ENCODE peak calls at places on chromosomes 1 and 21, in ten cellular contexts. V is mammary epithelial cell, I is mesenchymal stem cell, K is PC-9, X is SK-N-SH, G is GM23338, S is fibroblast of lung, B is hepatocyte, F is neural progenitor cell, C is mesendoderm. L is an unnamed sample.

GRCh38 chr1:91569411-91570104 is 68.9 kb downstream of the CDC7 start:
- DNase-seq in V (peak; percentile 82), I (peak; percentile 75), K (peak; percentile 73), X (no peak), G (no peak), S (peak; percentile 94), B (peak; percentile 45), F (no peak), C (no peak), L (no peak)

GRCh38 chr1:44073528-44073927 is 42.3 kb upstream of the SLC6A9 start:
- DNase-seq in V (no peak), I (no peak), K (no peak), X (no peak), G (peak; percentile 10), S (no peak), B (no peak), F (no peak), C (no peak), L (no peak)

GRCh38 chr1:41806472-41807155 is 112.1 kb downstream of the HIVEP3 start:
- DNase-seq in V (no peak), I (no peak), K (no peak), X (no peak), G (no peak), S (no peak), B (no peak), F (no peak), C (no peak), L (no peak)

GRCh38 chr1:41719590-41719989 is 199.1 kb downstream of the HIVEP3 start:
- DNase-seq in V (no peak), I (no peak), K (no peak), X (no peak), G (no peak), S (no peak), B (no peak), F (no peak), C (no peak), L (no peak)

GRCh38 chr1:219304227-219305226 is 130.8 kb downstream of the LYPLAL1 start:
- DNase-seq in V (peak; percentile 43), I (no peak), K (peak; percentile 37), X (peak; percentile 10), G (no peak), S (peak; percentile 44), B (no peak), F (no peak), C (peak; percentile 57), L (no peak)

GRCh38 chr1:12640237-12640957 is 3.5 kb upstream of the AADACL4 start:
- DNase-seq in V (peak; percentile 6), I (no peak), K (no peak), X (no peak), G (peak; percentile 83), S (no peak), B (no peak), F (no peak), C (peak; percentile 58), L (no peak)

GRCh38 chr1:228459091-228459993 is 27.8 kb upstream of the RNF187 start:
- DNase-seq in V (peak; percentile 74), I (peak; percentile 86), K (peak; percentile 45), X (peak; percentile 82), G (peak; percentile 93), S (peak; percentile 83), B (peak; percentile 88), F (peak; percentile 89), C (peak; percentile 89), L (peak; percentile 54)

GRCh38 chr1:170701962-170702361 is 38.0 kb downstream of the PRRX1 start:
- DNase-seq in V (no peak), I (no peak), K (no peak), X (no peak), G (peak; percentile 24), S (no peak), B (no peak), F (no peak), C (peak; percentile 5), L (no peak)

GRCh38 chr1:200908158-200908868 is 13.6 kb downstream of the INAVA start:
- DNase-seq in V (no peak), I (no peak), K (no peak), X (no peak), G (no peak), S (no peak), B (no peak), F (no peak), C (no peak), L (no peak)
- H3K4me2 ChIP-seq in V (no peak overlapping the region), I (no peak overlapping the region), K (no peak overlapping the region), X (no peak overlapping the region), G (no peak overlapping the region), S (no peak overlapping the region), B (no peak overlapping the region), F (no peak overlapping the region), C (no peak overlapping the region), L (no peak overlapping the region)

GRCh38 chr21:36188081-36188681 is 31.6 kb downstream of the DOP1B start:
- DNase-seq in V (no peak), I (no peak), K (peak; percentile 81), X (no peak), G (no peak), S (no peak), B (peak; percentile 40), F (no peak), C (no peak), L (no peak)

GRCh38 chr21:36185498-36185897 is 28.9 kb downstream of the DOP1B start:
- DNase-seq in V (no peak), I (no peak), K (no peak), X (no peak), G (no peak), S (no peak), B (no peak), F (no peak), C (no peak), L (no peak)

GRCh38 chr21:36184561-36184960 is 27.9 kb downstream of the DOP1B start:
- DNase-seq in V (no peak), I (no peak), K (no peak), X (no peak), G (no peak), S (no peak), B (no peak), F (no peak), C (no peak), L (no peak)

GRCh38 chr21:36188937-36189336 is 32.3 kb downstream of the DOP1B start:
- DNase-seq in V (no peak), I (no peak), K (no peak), X (no peak), G (no peak), S (no peak), B (no peak), F (no peak), C (no peak), L (no peak)

GRCh38 chr21:36186506-36187399 is 30.1 kb downstream of the DOP1B start:
- DNase-seq in V (no peak), I (no peak), K (no peak), X (no peak), G (no peak), S (no peak), B (no peak), F (no peak), C (no peak), L (no peak)
- H3K4me1 ChIP-seq in V (no peaks in the 10 kb centered on the region), I (peaks cover 10% of the 10 kb centered on the region), K (peaks cover 49% of the 10 kb centered on the region), X (no peaks in the 10 kb centered on the region), G (no peaks in the 10 kb centered on the region), S (no peaks in the 10 kb centered on the region), B (peaks cover 4% of the 10 kb centered on the region), F (no peaks in the 10 kb centered on the region), C (no peaks in the 10 kb centered on the region), L (no peaks in the 10 kb centered on the region)

GRCh38 chr1:59025201-59025600 is 241.4 kb upstream of the JUN start:
- DNase-seq in V (no peak), I (peak; percentile 69), K (no peak), X (no peak), G (no peak), S (peak; percentile 70), B (no peak), F (no peak), C (no peak), L (no peak)

GRCh38 chr1:59028052-59028451 is 244.2 kb upstream of the JUN start:
- DNase-seq in V (no peak), I (no peak), K (no peak), X (no peak), G (no peak), S (no peak), B (peak; percentile 41), F (no peak), C (no peak), L (no peak)

GRCh38 chr1:59025898-59026426 is 242.1 kb upstream of the JUN start:
- DNase-seq in V (no peak), I (peak; percentile 60), K (no peak), X (no peak), G (no peak), S (peak; percentile 46), B (no peak), F (no peak), C (no peak), L (no peak)

GRCh38 chr1:59026472-59026948 is 242.7 kb upstream of the JUN start:
- DNase-seq in V (peak; percentile 48), I (peak; percentile 85), K (no peak), X (no peak), G (no peak), S (peak; percentile 64), B (no peak), F (no peak), C (peak; percentile 62), L (no peak)

DNA sequence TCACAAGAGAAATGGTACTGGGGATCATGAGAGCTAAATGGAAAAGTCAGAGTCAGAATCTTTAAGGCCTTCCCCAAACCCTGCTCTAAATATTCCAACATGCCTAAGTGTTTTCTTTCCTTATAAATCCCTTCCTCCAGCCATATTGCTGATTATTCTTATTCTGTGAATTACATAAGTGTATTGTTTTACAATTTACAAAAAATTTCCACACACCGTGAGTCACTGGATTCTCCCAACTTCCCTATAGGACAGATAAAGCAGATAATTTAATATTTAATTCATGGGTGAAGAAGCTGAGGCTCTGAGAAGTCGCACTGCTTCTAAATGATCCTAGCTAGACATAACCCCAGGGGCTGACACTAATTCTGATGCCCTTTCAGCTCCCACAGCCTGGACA is 243.3 kb upstream of the JUN start:
- DNase-seq in V (no peak), I (no peak), K (no peak), X (no peak), G (no peak), S (peak; percentile 17), B (no peak), F (no peak), C (no peak), L (no peak)
- H3K4me3 ChIP-seq in V (no peak overlapping the region), I (peak overlapping the region; percentile 2), K (no peak overlapping the region), X (no peak overlapping the region), G (no peak overlapping the region), S (no peak overlapping the region), B (no peak overlapping the region), F (no peak overlapping the region), C (no peak overlapping the region), L (no peak overlapping the region)

DNA sequence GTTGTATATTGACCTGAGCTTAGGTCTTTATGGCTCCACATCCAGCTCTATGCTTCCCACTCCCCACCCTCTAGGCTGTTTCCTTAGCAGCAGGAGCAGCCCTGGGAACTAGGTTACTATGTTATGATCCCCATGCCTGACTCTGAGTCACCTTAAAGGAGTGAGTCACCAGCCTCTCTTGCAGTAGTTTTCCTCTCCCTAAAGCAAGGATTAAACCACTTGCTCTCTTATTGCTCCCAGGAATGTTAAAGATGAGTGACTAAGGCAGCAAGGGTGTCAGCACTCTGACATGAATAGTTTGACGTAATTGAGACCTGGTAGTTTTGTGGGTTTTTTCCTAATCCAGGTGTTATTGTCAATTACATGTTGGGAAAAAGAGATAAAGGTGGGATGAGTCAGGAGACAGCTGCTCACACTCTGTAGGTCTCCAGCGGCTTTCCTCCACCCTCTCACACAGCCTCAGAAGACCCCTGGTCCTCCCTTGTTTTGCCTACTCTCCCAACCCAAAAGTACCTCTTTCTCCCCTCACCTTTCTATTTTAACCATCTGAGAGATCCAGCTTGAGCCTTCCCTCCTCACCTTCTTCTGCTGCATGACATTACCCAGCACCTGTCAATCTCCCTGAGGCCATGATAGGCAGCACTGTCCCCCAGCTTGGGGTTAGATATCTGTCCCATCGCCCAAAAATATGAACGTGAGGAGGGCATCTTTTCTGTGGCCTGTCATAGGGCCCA is 369.1 kb upstream of the VAMP3 start:
- DNase-seq in V (peak; percentile 99), I (peak; percentile 99), K (peak; percentile 65), X (peak; percentile 22), G (peak; percentile 36), S (peak; percentile 98), B (peak; percentile 92), F (no peak), C (peak; percentile 98), L (no peak)
- H3K4me2 ChIP-seq in V (no peak overlapping the region), I (no peak overlapping the region), K (no peak overlapping the region), X (no peak overlapping the region), G (no peak overlapping the region), S (no peak overlapping the region), B (no peak overlapping the region), F (no peak overlapping the region), C (no peak overlapping the region), L (no peak overlapping the region)

L was measured in MM.1S.